ENCODE peak calls at places on chromosome 11, in ten cellular contexts. One of them, this sample, is unnamed.

GRCh38 chr11:46181843-46182424 is 60.7 kb upstream of the PHF21A start:
- DNase-seq in neural progenitor cell: no peak
- DNase-seq in GM23248: no peak
- DNase-seq in endothelial cell of umbilical vein: no peak
- DNase-seq in GM12878: no peak
- DNase-seq in fibroblast of lung: no peak
- DNase-seq in mammary epithelial cell: no peak
- DNase-seq in DND-41: no peak
- DNase-seq in PC-9: no peak
- DNase-seq in OCI-LY7: no peak
- DNase-seq in this sample: no peak

GRCh38 chr11:23555085-23555484 is 694.8 kb upstream of the CCDC179 start:
- DNase-seq in GM23248: peak; percentile 65
- DNase-seq in DND-41: no peak
- DNase-seq in PC-9: no peak
- DNase-seq in mammary epithelial cell: no peak
- DNase-seq in fibroblast of lung: peak; percentile 25
- DNase-seq in neural progenitor cell: no peak
- DNase-seq in OCI-LY7: no peak
- DNase-seq in endothelial cell of umbilical vein: peak; percentile 57
- DNase-seq in GM12878: no peak
- DNase-seq in this sample: no peak

GRCh38 chr11:64686466-64687175 is 36.4 kb downstream of the NRXN2 start:
- DNase-seq in endothelial cell of umbilical vein: no peak
- DNase-seq in OCI-LY7: no peak
- DNase-seq in neural progenitor cell: no peak
- DNase-seq in PC-9: no peak
- DNase-seq in mammary epithelial cell: no peak
- DNase-seq in fibroblast of lung: no peak
- DNase-seq in DND-41: no peak
- DNase-seq in GM23248: peak; percentile 29
- DNase-seq in GM12878: no peak
- DNase-seq in this sample: no peak

GRCh38 chr11:77092382-77092781 is 10.3 kb upstream of the OMP start:
- DNase-seq in OCI-LY7: no peak
- DNase-seq in PC-9: no peak
- DNase-seq in mammary epithelial cell: no peak
- DNase-seq in DND-41: no peak
- DNase-seq in GM12878: no peak
- DNase-seq in GM23248: no peak
- DNase-seq in neural progenitor cell: no peak
- DNase-seq in endothelial cell of umbilical vein: no peak
- DNase-seq in fibroblast of lung: no peak
- DNase-seq in this sample: no peak

GRCh38 chr11:2267871-2268825 is 2.2 kb downstream of the ASCL2 start:
- DNase-seq in fibroblast of lung: no peak
- DNase-seq in OCI-LY7: no peak
- DNase-seq in GM12878: no peak
- DNase-seq in GM23248: no peak
- DNase-seq in DND-41: no peak
- DNase-seq in neural progenitor cell: no peak
- DNase-seq in PC-9: no peak
- DNase-seq in endothelial cell of umbilical vein: no peak
- DNase-seq in mammary epithelial cell: no peak
- DNase-seq in this sample: no peak

GRCh38 chr11:118643995-118644345 is 35.5 kb downstream of the TREH start:
- DNase-seq in mammary epithelial cell: no peak
- DNase-seq in GM12878: no peak
- DNase-seq in fibroblast of lung: no peak
- DNase-seq in neural progenitor cell: no peak
- DNase-seq in PC-9: no peak
- DNase-seq in endothelial cell of umbilical vein: no peak
- DNase-seq in GM23248: no peak
- DNase-seq in OCI-LY7: no peak
- DNase-seq in DND-41: no peak
- DNase-seq in this sample: no peak

GRCh38 chr11:67283490-67283963 is 5.6 kb upstream of the ANKRD13D start:
- DNase-seq in mammary epithelial cell: no peak
- DNase-seq in GM12878: no peak
- DNase-seq in DND-41: no peak
- DNase-seq in endothelial cell of umbilical vein: no peak
- DNase-seq in fibroblast of lung: no peak
- DNase-seq in neural progenitor cell: no peak
- DNase-seq in OCI-LY7: no peak
- DNase-seq in PC-9: no peak
- DNase-seq in GM23248: no peak
- DNase-seq in this sample: no peak

GRCh38 chr11:57459112-57460016 is 964 bp upstream of the RTN4RL2 start:
- DNase-seq in DND-41: no peak
- DNase-seq in OCI-LY7: peak; percentile 58
- DNase-seq in PC-9: no peak
- DNase-seq in endothelial cell of umbilical vein: no peak
- DNase-seq in fibroblast of lung: no peak
- DNase-seq in GM23248: peak; percentile 61
- DNase-seq in GM12878: no peak
- DNase-seq in neural progenitor cell: peak; percentile 45
- DNase-seq in mammary epithelial cell: no peak
- DNase-seq in this sample: no peak

GRCh38 chr11:66495401-66495844 is 15.0 kb upstream of the BBS1 start:
- DNase-seq in OCI-LY7: no peak
- DNase-seq in GM12878: no peak
- DNase-seq in GM23248: no peak
- DNase-seq in endothelial cell of umbilical vein: no peak
- DNase-seq in fibroblast of lung: no peak
- DNase-seq in mammary epithelial cell: no peak
- DNase-seq in PC-9: no peak
- DNase-seq in neural progenitor cell: no peak
- DNase-seq in DND-41: no peak
- DNase-seq in this sample: no peak

GRCh38 chr11:118521892-118522311 is 5.4 kb upstream of the TTC36 start:
- DNase-seq in GM12878: peak; percentile 45
- DNase-seq in neural progenitor cell: no peak
- DNase-seq in OCI-LY7: no peak
- DNase-seq in fibroblast of lung: no peak
- DNase-seq in DND-41: no peak
- DNase-seq in GM23248: no peak
- DNase-seq in PC-9: no peak
- DNase-seq in mammary epithelial cell: no peak
- DNase-seq in endothelial cell of umbilical vein: no peak
- DNase-seq in this sample: peak; percentile 87

GRCh38 chr11:129911298-129911697 is 15.9 kb upstream of the NFRKB start:
- DNase-seq in neural progenitor cell: no peak
- DNase-seq in PC-9: no peak
- DNase-seq in GM12878: no peak
- DNase-seq in GM23248: peak; percentile 20
- DNase-seq in fibroblast of lung: peak; percentile 23
- DNase-seq in DND-41: no peak
- DNase-seq in OCI-LY7: no peak
- DNase-seq in endothelial cell of umbilical vein: peak; percentile 82
- DNase-seq in mammary epithelial cell: no peak
- DNase-seq in this sample: no peak

GRCh38 chr11:63917685-63918523 is 940 bp upstream of the RCOR2 start:
- DNase-seq in GM12878: no peak
- DNase-seq in endothelial cell of umbilical vein: no peak
- DNase-seq in DND-41: peak; percentile 82
- DNase-seq in GM23248: peak; percentile 55
- DNase-seq in OCI-LY7: peak; percentile 48
- DNase-seq in fibroblast of lung: peak; percentile 63
- DNase-seq in mammary epithelial cell: no peak
- DNase-seq in neural progenitor cell: peak; percentile 95
- DNase-seq in PC-9: peak; percentile 48
- DNase-seq in this sample: peak; percentile 74

GRCh38 chr11:19259487-19260345 is 19.0 kb upstream of the E2F8 start:
- DNase-seq in DND-41: peak; percentile 72
- DNase-seq in GM12878: no peak
- DNase-seq in fibroblast of lung: peak; percentile 61
- DNase-seq in PC-9: peak; percentile 49
- DNase-seq in OCI-LY7: peak; percentile 70
- DNase-seq in mammary epithelial cell: peak; percentile 36
- DNase-seq in GM23248: peak; percentile 75
- DNase-seq in neural progenitor cell: peak; percentile 68
- DNase-seq in endothelial cell of umbilical vein: peak; percentile 73
- DNase-seq in this sample: peak; percentile 89

GRCh38 chr11:69263736-69264052 is 30.3 kb upstream of the MYEOV start:
- DNase-seq in OCI-LY7: no peak
- DNase-seq in fibroblast of lung: no peak
- DNase-seq in GM23248: no peak
- DNase-seq in GM12878: no peak
- DNase-seq in mammary epithelial cell: no peak
- DNase-seq in DND-41: no peak
- DNase-seq in PC-9: no peak
- DNase-seq in neural progenitor cell: no peak
- DNase-seq in endothelial cell of umbilical vein: no peak
- DNase-seq in this sample: no peak

GRCh38 chr11:73315288-73316020 is 7.4 kb downstream of the ARHGEF17 start:
- DNase-seq in DND-41: no peak
- DNase-seq in GM23248: peak; percentile 40
- DNase-seq in GM12878: no peak
- DNase-seq in OCI-LY7: no peak
- DNase-seq in fibroblast of lung: no peak
- DNase-seq in mammary epithelial cell: no peak
- DNase-seq in endothelial cell of umbilical vein: no peak
- DNase-seq in PC-9: no peak
- DNase-seq in neural progenitor cell: peak; percentile 39
- DNase-seq in this sample: no peak
- H4K20me1 ChIP-seq in DND-41: peaks cover 2% of the 10 kb centered on the region
- H4K20me1 ChIP-seq in GM23248: peaks cover 6% of the 10 kb centered on the region
- H4K20me1 ChIP-seq in GM12878: no peaks in the 10 kb centered on the region
- H4K20me1 ChIP-seq in OCI-LY7: no peaks in the 10 kb centered on the region
- H4K20me1 ChIP-seq in fibroblast of lung: no peaks in the 10 kb centered on the region
- H4K20me1 ChIP-seq in mammary epithelial cell: no peaks in the 10 kb centered on the region
- H4K20me1 ChIP-seq in endothelial cell of umbilical vein: no peaks in the 10 kb centered on the region
- H4K20me1 ChIP-seq in PC-9: peaks cover 44% of the 10 kb centered on the region
- H4K20me1 ChIP-seq in neural progenitor cell: peaks cover 91% of the 10 kb centered on the region
- H4K20me1 ChIP-seq in this sample: no peaks in the 10 kb centered on the region

DNA sequence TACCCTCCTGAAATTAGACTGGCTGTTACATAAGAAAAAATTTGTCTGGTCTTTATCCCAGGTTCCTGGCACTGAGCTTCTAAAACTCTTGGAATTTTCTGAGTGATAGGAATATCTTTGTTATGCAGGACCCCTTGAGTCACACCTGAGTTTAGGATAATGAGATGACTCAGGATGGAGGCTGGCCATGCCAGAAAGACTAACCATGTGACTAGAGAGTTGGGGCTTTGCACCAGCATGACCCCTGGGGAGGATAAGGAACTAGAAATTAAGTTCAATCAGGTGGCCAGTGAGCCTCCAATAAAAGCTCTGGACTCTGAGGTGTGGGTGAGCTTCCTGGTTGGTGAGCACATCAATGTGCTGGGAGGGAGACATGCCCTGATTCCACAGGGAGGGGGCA is 88.1 kb downstream of the XRRA1 start:
- DNase-seq in GM23248: no peak
- DNase-seq in PC-9: no peak
- DNase-seq in DND-41: no peak
- DNase-seq in fibroblast of lung: no peak
- DNase-seq in endothelial cell of umbilical vein: no peak
- DNase-seq in neural progenitor cell: no peak
- DNase-seq in GM12878: no peak
- DNase-seq in mammary epithelial cell: no peak
- DNase-seq in OCI-LY7: no peak
- DNase-seq in this sample: no peak
- H3K9me3 ChIP-seq in GM23248: no peaks in the 10 kb centered on the region
- H3K9me3 ChIP-seq in PC-9: peaks cover 27% of the 10 kb centered on the region
- H3K9me3 ChIP-seq in DND-41: peaks cover 27% of the 10 kb centered on the region
- H3K9me3 ChIP-seq in fibroblast of lung: no peaks in the 10 kb centered on the region
- H3K9me3 ChIP-seq in endothelial cell of umbilical vein: peaks cover 2% of the 10 kb centered on the region
- H3K9me3 ChIP-seq in neural progenitor cell: no peaks in the 10 kb centered on the region
- H3K9me3 ChIP-seq in GM12878: peaks cover 14% of the 10 kb centered on the region
- H3K9me3 ChIP-seq in mammary epithelial cell: peaks cover 13% of the 10 kb centered on the region
- H3K9me3 ChIP-seq in OCI-LY7: peaks cover 5% of the 10 kb centered on the region
- H3K9me3 ChIP-seq in this sample: peaks cover 17% of the 10 kb centered on the region

DNA sequence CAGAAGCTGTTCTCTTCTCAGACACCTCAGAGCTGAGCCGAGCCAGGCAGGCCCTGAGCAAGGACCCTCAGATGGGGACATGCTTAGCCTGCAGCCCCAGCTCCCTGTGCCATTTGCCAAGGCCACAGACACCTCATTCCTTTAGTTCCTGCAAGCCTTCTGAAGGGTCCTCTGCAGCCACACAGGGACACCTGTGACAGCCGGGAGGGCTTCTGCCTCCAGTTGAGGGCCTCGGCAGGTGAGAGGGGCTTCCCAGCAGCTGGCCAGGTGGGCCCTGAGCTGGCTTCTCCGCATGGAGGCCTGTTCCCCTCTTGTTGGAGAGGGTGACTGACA is 18.2 kb downstream of the INCENP start:
- DNase-seq in OCI-LY7: no peak
- DNase-seq in GM23248: no peak
- DNase-seq in fibroblast of lung: no peak
- DNase-seq in DND-41: no peak
- DNase-seq in PC-9: no peak
- DNase-seq in GM12878: no peak
- DNase-seq in neural progenitor cell: no peak
- DNase-seq in endothelial cell of umbilical vein: no peak
- DNase-seq in mammary epithelial cell: no peak
- DNase-seq in this sample: no peak
- H3K36me3 ChIP-seq in OCI-LY7: peaks cover 100% of the 10 kb centered on the region
- H3K36me3 ChIP-seq in GM23248: no peaks in the 10 kb centered on the region
- H3K36me3 ChIP-seq in fibroblast of lung: peaks cover 34% of the 10 kb centered on the region
- H3K36me3 ChIP-seq in DND-41: peaks cover 100% of the 10 kb centered on the region
- H3K36me3 ChIP-seq in PC-9: peaks cover 33% of the 10 kb centered on the region
- H3K36me3 ChIP-seq in GM12878: peaks cover 43% of the 10 kb centered on the region
- H3K36me3 ChIP-seq in neural progenitor cell: no peaks in the 10 kb centered on the region
- H3K36me3 ChIP-seq in endothelial cell of umbilical vein: peaks cover 45% of the 10 kb centered on the region
- H3K36me3 ChIP-seq in mammary epithelial cell: peaks cover 18% of the 10 kb centered on the region
- H3K36me3 ChIP-seq in this sample: peaks cover 3% of the 10 kb centered on the region

GRCh38 chr11:119700030-119700429 is 29.0 kb downstream of the NECTIN1 start:
- DNase-seq in DND-41: no peak
- DNase-seq in neural progenitor cell: no peak
- DNase-seq in OCI-LY7: no peak
- DNase-seq in PC-9: no peak
- DNase-seq in mammary epithelial cell: no peak
- DNase-seq in GM23248: no peak
- DNase-seq in fibroblast of lung: no peak
- DNase-seq in GM12878: no peak
- DNase-seq in endothelial cell of umbilical vein: no peak
- DNase-seq in this sample: no peak

GRCh38 chr11:119700536-119701346 is 28.3 kb downstream of the NECTIN1 start:
- DNase-seq in neural progenitor cell: no peak
- DNase-seq in OCI-LY7: no peak
- DNase-seq in mammary epithelial cell: peak; percentile 78
- DNase-seq in PC-9: peak; percentile 50
- DNase-seq in DND-41: no peak
- DNase-seq in GM23248: peak; percentile 23
- DNase-seq in GM12878: no peak
- DNase-seq in endothelial cell of umbilical vein: no peak
- DNase-seq in fibroblast of lung: no peak
- DNase-seq in this sample: no peak

GRCh38 chr11:119702261-119702591 is 26.8 kb downstream of the NECTIN1 start:
- DNase-seq in endothelial cell of umbilical vein: no peak
- DNase-seq in OCI-LY7: no peak
- DNase-seq in neural progenitor cell: no peak
- DNase-seq in GM12878: no peak
- DNase-seq in PC-9: peak; percentile 68
- DNase-seq in mammary epithelial cell: peak; percentile 46
- DNase-seq in fibroblast of lung: peak; percentile 20
- DNase-seq in GM23248: no peak
- DNase-seq in DND-41: no peak
- DNase-seq in this sample: no peak

GRCh38 chr11:119699227-119699626 is 29.8 kb downstream of the NECTIN1 start:
- DNase-seq in OCI-LY7: no peak
- DNase-seq in GM23248: peak; percentile 37
- DNase-seq in GM12878: no peak
- DNase-seq in PC-9: no peak
- DNase-seq in endothelial cell of umbilical vein: no peak
- DNase-seq in DND-41: no peak
- DNase-seq in neural progenitor cell: no peak
- DNase-seq in mammary epithelial cell: peak; percentile 68
- DNase-seq in fibroblast of lung: peak; percentile 51
- DNase-seq in this sample: no peak

GRCh38 chr11:119701591-119702260 is 27.3 kb downstream of the NECTIN1 start:
- DNase-seq in PC-9: peak; percentile 82
- DNase-seq in fibroblast of lung: no peak
- DNase-seq in DND-41: no peak
- DNase-seq in OCI-LY7: no peak
- DNase-seq in endothelial cell of umbilical vein: no peak
- DNase-seq in mammary epithelial cell: no peak
- DNase-seq in neural progenitor cell: no peak
- DNase-seq in GM12878: no peak
- DNase-seq in GM23248: no peak
- DNase-seq in this sample: no peak
- H4K20me1 ChIP-seq in PC-9: no peaks in the 10 kb centered on the region
- H4K20me1 ChIP-seq in fibroblast of lung: no peaks in the 10 kb centered on the region
- H4K20me1 ChIP-seq in DND-41: peaks cover 2% of the 10 kb centered on the region
- H4K20me1 ChIP-seq in OCI-LY7: no peaks in the 10 kb centered on the region
- H4K20me1 ChIP-seq in endothelial cell of umbilical vein: no peaks in the 10 kb centered on the region
- H4K20me1 ChIP-seq in mammary epithelial cell: no peaks in the 10 kb centered on the region
- H4K20me1 ChIP-seq in neural progenitor cell: peaks cover 100% of the 10 kb centered on the region
- H4K20me1 ChIP-seq in GM12878: no peaks in the 10 kb centered on the region
- H4K20me1 ChIP-seq in GM23248: no peaks in the 10 kb centered on the region
- H4K20me1 ChIP-seq in this sample: no peaks in the 10 kb centered on the region

This sample was measured in Karpas-422.